ENCODE peak calls at places on chromosomes 3 and 15, in eight cellular contexts. W is neuronal stem cell; F is testis; P is psoas muscle; K is PC-3; R is CD4-positive, alpha-beta memory T cell; N is aorta; O is upper lobe of right lung. C is an unnamed sample.

GRCh38 chr15:28459279-28459678 is 73.5 kb downstream of the GOLGA8G start:
- DNase-seq in W (no peak), F (no peak), P (no peak), K (peak; percentile 1), R (no peak), N (no peak), O (no peak), C (no peak)

GRCh38 chr15:78418681-78419080 is 19.3 kb upstream of the IREB2 start:
- DNase-seq in W (no peak), F (no peak), P (no peak), K (no peak), R (no peak), N (no peak), O (no peak), C (no peak)

GRCh38 chr3:29319262-29319661 is 38.4 kb downstream of the RBMS3 start:
- DNase-seq in W (no peak), F (no peak), P (no peak), K (no peak), R (no peak), N (no peak), O (no peak), C (no peak)

GRCh38 chr15:22903961-22904534 is 65.6 kb downstream of the NIPA2 start:
- DNase-seq in W (no peak), F (no peak), P (no peak), K (no peak), R (no peak), N (peak; percentile 72), O (no peak), C (no peak)

GRCh38 chr3:125194849-125195601 is 17.5 kb downstream of the SLC12A8 start:
- DNase-seq in W (no peak), F (no peak), P (no peak), K (no peak), R (no peak), N (no peak), O (no peak), C (no peak)

GRCh38 chr15:91099616-91100560 is at the start of gene SV2B:
- DNase-seq in W (peak; percentile 38), F (peak; percentile 31), P (peak; percentile 33), K (peak; percentile 28), R (peak; percentile 42), N (no peak), O (no peak), C (peak; percentile 66)

GRCh38 chr15:78937132-78937739 is 7.6 kb downstream of the CTSH start:
- DNase-seq in W (no peak), F (peak; percentile 50), P (no peak), K (no peak), R (no peak), N (peak; percentile 69), O (peak; percentile 82), C (no peak)

GRCh38 chr15:67174864-67175573 is 79.4 kb downstream of the AAGAB start:
- DNase-seq in W (no peak), F (no peak), P (no peak), K (peak; percentile 94), R (no peak), N (no peak), O (no peak), C (no peak)

GRCh38 chr3:128800241-128801187 is 74.5 kb downstream of the RAB7A start:
- DNase-seq in W (no peak), F (peak; percentile 58), P (peak; percentile 35), K (no peak), R (no peak), N (no peak), O (no peak), C (peak; percentile 43)

GRCh38 chr3:36172699-36173098 is 207.6 kb upstream of the STAC start:
- DNase-seq in W (no peak), F (no peak), P (no peak), K (peak; percentile 55), R (no peak), N (no peak), O (no peak), C (no peak)

GRCh38 chr3:24492971-24493551 is 1.6 kb downstream of the THRB start:
- DNase-seq in W (no peak), F (no peak), P (no peak), K (peak; percentile 56), R (no peak), N (no peak), O (no peak), C (no peak)

GRCh38 chr15:100703032-100703578 is 100.7 kb downstream of the ASB7 start:
- DNase-seq in W (no peak), F (no peak), P (no peak), K (peak; percentile 70), R (no peak), N (peak; percentile 20), O (peak; percentile 10), C (peak; percentile 70)

GRCh38 chr3:53846134-53846850 is at the start of the genes CHDH and IL17RB:
- DNase-seq in W (peak; percentile 65), F (peak; percentile 77), P (peak; percentile 62), K (peak; percentile 65), R (no peak), N (peak; percentile 87), O (peak; percentile 92), C (peak; percentile 75)

GRCh38 chr3:128074851-128075515 is 22.7 kb downstream of the SEC61A1 start:
- DNase-seq in W (no peak), F (no peak), P (no peak), K (no peak), R (no peak), N (no peak), O (no peak), C (no peak)

GRCh38 chr3:194270627-194271458 is 80.3 kb downstream of the CPN2 start:
- DNase-seq in W (peak; percentile 57), F (peak; percentile 96), P (peak; percentile 82), K (no peak), R (no peak), N (peak; percentile 92), O (peak; percentile 70), C (no peak)

GRCh38 chr15:55279746-55280351 is 9.8 kb downstream of the RAB27A start:
- DNase-seq in W (no peak), F (no peak), P (no peak), K (peak; percentile 74), R (peak; percentile 38), N (no peak), O (no peak), C (peak; percentile 93)

GRCh38 chr15:98843844-98844243 is 163.7 kb downstream of the PGPEP1L start:
- DNase-seq in W (no peak), F (no peak), P (no peak), K (no peak), R (no peak), N (no peak), O (no peak), C (no peak)
- H3K4me3 ChIP-seq in W (no peak overlapping the region), F (no peak overlapping the region), P (no peak overlapping the region), K (no peak overlapping the region), R (no peak overlapping the region), N (no peak overlapping the region), O (no peak overlapping the region), C (no peak overlapping the region)

GRCh38 chr15:63044645-63045437 is 2.3 kb downstream of the TPM1 start:
- DNase-seq in W (peak; percentile 92), F (no peak), P (no peak), K (no peak), R (no peak), N (peak; percentile 84), O (no peak), C (no peak)

GRCh38 chr15:63042879-63043340 is 363 bp downstream of the TPM1 start:
- DNase-seq in W (no peak), F (no peak), P (peak; percentile 36), K (no peak), R (no peak), N (no peak), O (peak; percentile 71), C (no peak)

GRCh38 chr15:63043391-63044076 is 987 bp downstream of the TPM1 start:
- DNase-seq in W (no peak), F (no peak), P (peak; percentile 41), K (no peak), R (peak; percentile 6), N (peak; percentile 80), O (peak; percentile 76), C (no peak)

GRCh38 chr15:63045438-63046278 is 3.1 kb downstream of the TPM1 start:
- DNase-seq in W (no peak), F (no peak), P (no peak), K (no peak), R (no peak), N (no peak), O (no peak), C (no peak)

GRCh38 chr15:63044077-63044644 is 1.6 kb downstream of the TPM1 start:
- DNase-seq in W (no peak), F (no peak), P (no peak), K (no peak), R (no peak), N (no peak), O (no peak), C (no peak)
- H3K4me3 ChIP-seq in W (peak overlapping the region; percentile 98), F (peak overlapping the region; percentile 71), P (peak overlapping the region; percentile 75), K (peak overlapping the region; percentile 94), R (no peak overlapping the region), N (peak overlapping the region; percentile 95), O (peak overlapping the region; percentile 63), C (no peak overlapping the region)

DNA sequence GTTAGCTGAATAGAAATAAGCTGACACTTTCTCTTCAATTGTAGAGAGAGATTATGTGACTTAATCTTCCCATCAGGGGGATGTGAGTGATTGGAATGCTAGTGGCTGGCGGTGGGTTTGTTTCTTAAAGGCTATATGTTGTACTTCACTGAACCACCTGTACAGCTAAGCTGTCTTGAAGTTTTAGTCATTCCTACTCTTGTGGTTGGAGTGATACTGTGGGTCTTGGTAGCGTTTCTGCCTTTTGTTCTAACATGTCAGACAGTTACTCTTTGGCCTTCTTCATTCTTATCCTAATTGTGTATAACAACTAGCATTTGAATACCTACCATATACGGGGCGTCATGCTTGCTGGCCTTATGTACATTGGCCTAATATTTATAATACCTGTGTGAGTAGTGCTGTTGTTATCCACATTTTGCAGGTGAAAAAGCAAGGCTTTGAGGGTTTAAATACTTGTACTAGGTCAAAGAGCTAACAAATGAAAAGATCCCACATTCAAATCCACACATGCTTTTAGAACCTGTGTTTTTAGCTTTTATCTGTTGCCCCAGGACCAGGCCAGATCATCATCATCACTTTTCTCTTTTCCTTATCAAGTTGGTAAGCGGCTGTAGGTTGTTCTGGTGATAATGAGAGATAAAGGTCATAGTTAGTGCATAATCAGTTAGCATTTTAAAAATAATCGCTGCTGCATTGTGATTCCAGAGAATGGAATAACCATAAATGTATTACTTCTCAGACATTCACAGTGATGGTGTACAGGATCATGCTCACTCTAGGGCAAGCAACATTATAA is 50.2 kb downstream of the AKAP13 start:
- DNase-seq in W (no peak), F (no peak), P (no peak), K (no peak), R (no peak), N (no peak), O (no peak), C (no peak)
- H3K4me3 ChIP-seq in W (no peak overlapping the region), F (no peak overlapping the region), P (no peak overlapping the region), K (no peak overlapping the region), R (no peak overlapping the region), N (no peak overlapping the region), O (no peak overlapping the region), C (no peak overlapping the region)

GRCh38 chr15:64383760-64384159 is 2.5 kb upstream of the PCLAF start:
- DNase-seq in W (no peak), F (no peak), P (no peak), K (no peak), R (no peak), N (no peak), O (no peak), C (no peak)

GRCh38 chr15:64386291-64386690 is 1.3 kb upstream of the TRIP4 start:
- DNase-seq in W (no peak), F (no peak), P (no peak), K (no peak), R (no peak), N (no peak), O (no peak), C (no peak)

GRCh38 chr15:64379216-64379960 is 1.9 kb downstream of the PCLAF start:
- DNase-seq in W (no peak), F (no peak), P (no peak), K (no peak), R (no peak), N (no peak), O (no peak), C (no peak)

GRCh38 chr15:64381000-64381751 is at the start of gene PCLAF:
- DNase-seq in W (peak; percentile 87), F (peak; percentile 97), P (peak; percentile 94), K (peak; percentile 93), R (peak; percentile 85), N (peak; percentile 97), O (peak; percentile 96), C (peak; percentile 97)
- H3K4me3 ChIP-seq in W (peak within 1 kb of the TSS; percentile 87), F (peak within 1 kb of the TSS; percentile 50), P (peak within 1 kb of the TSS; percentile 65), K (peak within 1 kb of the TSS; percentile 88), R (peak within 1 kb of the TSS; percentile 55), N (peak within 1 kb of the TSS; percentile 60), O (peak within 1 kb of the TSS; percentile 71), C (peak within 1 kb of the TSS; percentile 84)